ENCODE peak calls at places on chromosomes 5 and 9, in six cellular contexts. One of them, this sample, is unnamed.

GRCh38 chr5:122200894-122201293 is 71.5 kb downstream of the ZNF474 start:
- DNase-seq in GM12878: no peak
- DNase-seq in cardiac fibroblast: no peak
- DNase-seq in NCI-H82: no peak
- DNase-seq in fibroblast of the conjunctiva: no peak
- DNase-seq in CD8-positive, alpha-beta memory T cell: no peak
- DNase-seq in this sample: no peak

GRCh38 chr5:65015767-65016166 is 247.0 kb downstream of the CWC27 start:
- DNase-seq in GM12878: no peak
- DNase-seq in cardiac fibroblast: no peak
- DNase-seq in NCI-H82: peak
- DNase-seq in fibroblast of the conjunctiva: no peak
- DNase-seq in CD8-positive, alpha-beta memory T cell: no peak
- DNase-seq in this sample: no peak

GRCh38 chr5:40798012-40798855 is at the start of gene PRKAA1:
- DNase-seq in GM12878: peak
- DNase-seq in cardiac fibroblast: peak
- DNase-seq in NCI-H82: peak
- DNase-seq in fibroblast of the conjunctiva: peak
- DNase-seq in CD8-positive, alpha-beta memory T cell: peak
- DNase-seq in this sample: peak

GRCh38 chr5:97499605-97500004 is 316.6 kb upstream of the RIOK2 start:
- DNase-seq in GM12878: no peak
- DNase-seq in cardiac fibroblast: peak
- DNase-seq in NCI-H82: no peak
- DNase-seq in fibroblast of the conjunctiva: no peak
- DNase-seq in CD8-positive, alpha-beta memory T cell: no peak
- DNase-seq in this sample: no peak

GRCh38 chr9:85276743-85277142 is 465.0 kb downstream of the AGTPBP1 start:
- DNase-seq in GM12878: no peak
- DNase-seq in cardiac fibroblast: no peak
- DNase-seq in NCI-H82: no peak
- DNase-seq in fibroblast of the conjunctiva: no peak
- DNase-seq in CD8-positive, alpha-beta memory T cell: no peak
- DNase-seq in this sample: no peak

GRCh38 chr5:55407984-55408383 is 100.2 kb downstream of the MTREX start:
- DNase-seq in GM12878: no peak
- DNase-seq in cardiac fibroblast: no peak
- DNase-seq in NCI-H82: no peak
- DNase-seq in fibroblast of the conjunctiva: no peak
- DNase-seq in CD8-positive, alpha-beta memory T cell: no peak
- DNase-seq in this sample: no peak

GRCh38 chr9:130310456-130310855 is 44.9 kb downstream of the HMCN2 start:
- DNase-seq in GM12878: no peak
- DNase-seq in cardiac fibroblast: no peak
- DNase-seq in NCI-H82: no peak
- DNase-seq in fibroblast of the conjunctiva: no peak
- DNase-seq in CD8-positive, alpha-beta memory T cell: no peak
- DNase-seq in this sample: no peak

GRCh38 chr5:16666140-16666860 is 49.5 kb upstream of the RETREG1 start:
- DNase-seq in GM12878: no peak
- DNase-seq in cardiac fibroblast: no peak
- DNase-seq in NCI-H82: no peak
- DNase-seq in fibroblast of the conjunctiva: no peak
- DNase-seq in CD8-positive, alpha-beta memory T cell: no peak
- DNase-seq in this sample: no peak

GRCh38 chr5:169350016-169350415 is 49.1 kb upstream of the SLIT3 start:
- DNase-seq in GM12878: no peak
- DNase-seq in cardiac fibroblast: peak
- DNase-seq in NCI-H82: no peak
- DNase-seq in fibroblast of the conjunctiva: peak
- DNase-seq in CD8-positive, alpha-beta memory T cell: no peak
- DNase-seq in this sample: peak

GRCh38 chr9:69122391-69123141 is 51.5 kb upstream of the TJP2 start:
- DNase-seq in GM12878: no peak
- DNase-seq in cardiac fibroblast: peak
- DNase-seq in NCI-H82: no peak
- DNase-seq in fibroblast of the conjunctiva: peak
- DNase-seq in CD8-positive, alpha-beta memory T cell: no peak
- DNase-seq in this sample: no peak

GRCh38 chr5:169146158-169146557 is 154.8 kb downstream of the SLIT3 start:
- DNase-seq in GM12878: no peak
- DNase-seq in cardiac fibroblast: peak
- DNase-seq in NCI-H82: no peak
- DNase-seq in fibroblast of the conjunctiva: no peak
- DNase-seq in CD8-positive, alpha-beta memory T cell: no peak
- DNase-seq in this sample: no peak

GRCh38 chr5:14365831-14366435 is 215.7 kb upstream of the OTULINL start:
- DNase-seq in GM12878: no peak
- DNase-seq in cardiac fibroblast: no peak
- DNase-seq in NCI-H82: no peak
- DNase-seq in fibroblast of the conjunctiva: no peak
- DNase-seq in CD8-positive, alpha-beta memory T cell: no peak
- DNase-seq in this sample: no peak

GRCh38 chr5:90866333-90866732 is 307.7 kb downstream of the ADGRV1 start:
- DNase-seq in GM12878: no peak
- DNase-seq in cardiac fibroblast: peak
- DNase-seq in NCI-H82: peak
- DNase-seq in fibroblast of the conjunctiva: no peak
- DNase-seq in CD8-positive, alpha-beta memory T cell: no peak
- DNase-seq in this sample: no peak

GRCh38 chr5:14270212-14270702 is 127.1 kb downstream of the TRIO start:
- DNase-seq in GM12878: no peak
- DNase-seq in cardiac fibroblast: peak
- DNase-seq in NCI-H82: peak
- DNase-seq in fibroblast of the conjunctiva: peak
- DNase-seq in CD8-positive, alpha-beta memory T cell: no peak
- DNase-seq in this sample: peak